ENCODE peak calls at places on chromosomes 6 and 20, in nine cellular contexts. T is brain microvascular endothelial cell, Z is cardiac fibroblast, M is coronary artery, X is GM23338, Y is mucosa of descending colon, G is fibroblast of lung, F is progenitor cell of endocrine pancreas, N is ascending aorta. A is an unnamed sample.
A peak's percentile ranks its signal among the peaks of the same experiment; 100 is the strongest.

GRCh38 chr6:25953733-25954132 is 8.9 kb upstream of the TRIM38 start:
- DNase-seq in N (no peak), X (no peak), Z (no peak), Y (no peak), M (no peak), G (no peak), F (no peak), T (no peak), A (no peak)

GRCh38 chr20:34705008-34705382 is 851 bp downstream of the TP53INP2 start:
- DNase-seq in T (peak; percentile 26), G (no peak), Z (no peak), N (no peak), F (no peak), Y (no peak), X (no peak), M (no peak), A (no peak)

GRCh38 chr6:111711476-111711875 is 105.8 kb upstream of the TRAF3IP2 start:
- DNase-seq in G (no peak), T (no peak), X (peak; percentile 38), F (no peak), M (no peak), Z (peak; percentile 21), Y (peak; percentile 60), N (no peak), A (no peak)

GRCh38 chr20:57977588-57977987 is 250.9 kb downstream of the ANKRD60 start:
- DNase-seq in N (no peak), Z (no peak), M (no peak), G (no peak), F (no peak), T (no peak), X (no peak), Y (peak; percentile 59), A (no peak)

GRCh38 chr6:5028921-5029320 is 25.1 kb upstream of the RPP40 start:
- DNase-seq in G (no peak), N (no peak), Y (no peak), X (no peak), F (no peak), T (no peak), M (no peak), Z (no peak), A (no peak)

GRCh38 chr6:157089851-157090250 is 233.5 kb downstream of the TMEM242 start:
- DNase-seq in T (no peak), M (no peak), X (peak; percentile 69), N (no peak), Z (no peak), F (no peak), G (no peak), Y (no peak), A (no peak)

GRCh38 chr20:57065646-57066045 is 200.8 kb downstream of the BMP7 start:
- DNase-seq in G (peak; percentile 67), F (no peak), Z (no peak), T (peak; percentile 24), X (no peak), N (no peak), Y (no peak), M (no peak), A (no peak)

GRCh38 chr6:34986845-34987246 is 97.8 kb downstream of the ANKS1A start:
- DNase-seq in Y (peak; percentile 57), X (peak; percentile 98), T (peak; percentile 65), Z (peak; percentile 90), M (no peak), G (peak; percentile 74), N (no peak), F (peak; percentile 58), A (no peak)

GRCh38 chr6:116444092-116444491 is 17.1 kb upstream of the CALHM6 start:
- DNase-seq in T (peak; percentile 28), Y (no peak), G (no peak), M (no peak), F (no peak), N (no peak), Z (peak; percentile 62), X (peak; percentile 44), A (no peak)

GRCh38 chr20:9594284-9594875 is 80.0 kb downstream of the LAMP5 start:
- DNase-seq in M (no peak), Y (no peak), N (no peak), T (no peak), X (no peak), F (no peak), Z (no peak), G (peak; percentile 23), A (no peak)

GRCh38 chr20:9597547-9597946 is 83.2 kb downstream of the LAMP5 start:
- DNase-seq in N (no peak), F (no peak), X (no peak), Z (no peak), M (no peak), T (no peak), G (no peak), Y (no peak), A (no peak)

GRCh38 chr20:9590189-9590588 is 75.8 kb downstream of the LAMP5 start:
- DNase-seq in T (peak; percentile 35), M (no peak), G (peak; percentile 33), Y (no peak), Z (peak; percentile 7), X (no peak), F (no peak), N (no peak), A (no peak)

GRCh38 chr20:9591080-9591479 is 76.7 kb downstream of the LAMP5 start:
- DNase-seq in T (no peak), Y (no peak), X (no peak), M (no peak), N (no peak), F (no peak), G (no peak), Z (no peak), A (no peak)

GRCh38 chr20:9592419-9592818 is 78.0 kb downstream of the LAMP5 start:
- DNase-seq in T (no peak), X (no peak), G (no peak), M (no peak), F (no peak), Z (no peak), N (no peak), Y (no peak), A (no peak)
- TF ChIP-seq CTCF in T (no peak), X (no peak), G (no peak), M (no peak), F (no peak), Z (no peak), N (no peak), Y (no peak), A (no peak)

GRCh38 chr6:12916001-12916400 is 199.4 kb downstream of the PHACTR1 start:
- DNase-seq in M (no peak), N (no peak), X (no peak), G (no peak), F (no peak), Z (no peak), T (no peak), Y (no peak), A (no peak)

GRCh38 chr6:12909828-12910227 is 193.3 kb downstream of the PHACTR1 start:
- DNase-seq in Y (no peak), T (no peak), G (no peak), F (no peak), N (no peak), X (no peak), M (no peak), Z (no peak), A (no peak)

DNA sequence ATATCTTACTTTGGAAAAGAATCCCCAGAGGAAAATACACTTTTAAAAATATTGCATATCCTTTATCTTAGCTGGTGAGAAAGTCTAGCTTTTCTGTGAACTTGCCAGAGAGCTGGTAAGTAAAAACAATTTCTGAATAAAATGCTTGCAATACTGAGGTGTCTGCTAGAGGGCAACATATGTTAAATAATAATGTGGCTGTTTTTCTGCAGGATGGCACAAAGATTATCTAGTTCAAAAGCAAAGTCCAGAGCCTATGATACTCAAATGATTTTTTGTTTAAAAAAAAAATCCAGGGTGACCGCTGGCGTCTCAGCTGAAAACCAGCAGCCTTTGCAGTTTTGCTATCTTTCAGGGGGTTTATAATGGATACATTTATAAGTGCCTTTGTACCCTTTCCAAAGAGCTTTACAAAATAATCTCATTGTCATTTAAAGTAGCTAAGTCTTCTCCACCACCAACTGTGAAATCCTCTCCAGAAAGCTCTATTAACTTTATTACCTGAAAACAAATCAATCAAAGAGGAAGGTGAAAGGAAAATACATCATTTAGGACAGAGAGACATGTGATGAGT is 194.9 kb downstream of the PHACTR1 start:
- DNase-seq in Y (no peak), G (peak; percentile 29), T (peak; percentile 4), F (no peak), N (no peak), M (no peak), X (peak; percentile 48), Z (peak; percentile 65), A (no peak)
- TF ChIP-seq CTCF in Y (no peak), G (peak; percentile 25), T (no peak), F (peak; percentile 63), N (peak; percentile 64), M (peak; percentile 16), X (peak; percentile 66), Z (peak; percentile 41), A (peak; percentile 66)

DNA sequence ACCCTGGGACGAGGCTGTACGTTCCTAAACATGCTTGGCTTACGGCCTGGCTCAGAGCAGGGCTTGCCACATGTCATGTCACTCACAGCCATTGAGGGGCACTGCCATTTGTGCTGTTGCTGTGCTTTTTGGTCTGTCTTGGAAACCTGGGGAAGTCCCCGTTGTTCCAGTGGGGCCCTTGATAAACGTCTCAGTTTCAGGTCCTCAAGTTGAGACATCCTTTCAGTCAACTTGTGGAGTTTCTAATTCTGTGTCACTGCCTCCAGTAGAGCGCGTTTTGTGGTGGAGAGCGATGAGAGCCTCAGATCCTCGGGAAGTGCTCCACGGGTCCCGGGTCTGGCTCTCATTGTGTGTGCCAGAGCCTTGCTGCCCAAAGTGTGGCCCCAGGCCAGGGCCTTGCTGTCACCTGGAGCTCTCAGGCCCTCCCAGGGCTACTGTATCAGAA is 43.0 kb upstream of the CCR6 start:
- DNase-seq in X (no peak), T (no peak), F (no peak), Y (no peak), N (no peak), Z (no peak), G (no peak), M (no peak), A (no peak)
- TF ChIP-seq CTCF in X (peak; percentile 14), T (no peak), F (no peak), Y (no peak), N (no peak), Z (no peak), G (no peak), M (no peak), A (no peak)

GRCh38 chr20:25135031-25135430 is 53.1 kb upstream of the VSX1 start:
- DNase-seq in X (no peak), M (no peak), T (no peak), G (no peak), F (no peak), N (no peak), Z (no peak), Y (no peak), A (no peak)

GRCh38 chr20:25140968-25141367 is 54.5 kb upstream of the ENTPD6 start:
- DNase-seq in M (no peak), F (no peak), X (no peak), T (no peak), Y (no peak), G (no peak), N (no peak), Z (no peak), A (no peak)

GRCh38 chr20:25142435-25142834 is 53.1 kb upstream of the ENTPD6 start:
- DNase-seq in X (no peak), M (no peak), N (no peak), G (no peak), Z (no peak), F (no peak), Y (no peak), T (no peak), A (no peak)

GRCh38 chr20:25136643-25137559 is 55.0 kb upstream of the VSX1 start:
- DNase-seq in N (peak; percentile 40), Z (peak; percentile 96), G (peak; percentile 93), F (no peak), X (no peak), Y (peak; percentile 48), M (peak; percentile 87), T (peak; percentile 76), A (peak; percentile 82)

GRCh38 chr20:25139061-25139705 is 56.3 kb upstream of the ENTPD6 start:
- DNase-seq in F (no peak), G (no peak), N (no peak), Y (no peak), Z (no peak), T (no peak), M (peak; percentile 67), X (peak; percentile 52), A (no peak)
- TF ChIP-seq CTCF in F (peak; percentile 25), G (no peak), N (no peak), Y (no peak), Z (no peak), T (peak; percentile 18), M (no peak), X (peak; percentile 34), A (no peak)

A was measured in thoracic aorta.